ENCODE peak calls at places on chromosomes 12 and 14, in nine cellular contexts. One of them, this sample, is unnamed.
A peak's percentile ranks its signal among the peaks of the same experiment; 100 is the strongest.

GRCh38 chr12:24500466-24501232 is 448.3 kb downstream of the BCAT1 start:
- DNase-seq in fibroblast of mammary gland: peak; percentile 56
- DNase-seq in GM12865: no peak
- DNase-seq in left ventricle myocardium inferior: no peak
- DNase-seq in MCF 10A: peak; percentile 16
- DNase-seq in fibroblast of lung: peak; percentile 54
- DNase-seq in stomach: no peak
- DNase-seq in IMR-90: peak; percentile 50
- DNase-seq in AG04449: no peak
- DNase-seq in this sample: no peak

GRCh38 chr12:111785651-111786050 is 18.9 kb downstream of the ALDH2 start:
- DNase-seq in fibroblast of mammary gland: peak; percentile 73
- DNase-seq in GM12865: no peak
- DNase-seq in left ventricle myocardium inferior: no peak
- DNase-seq in MCF 10A: peak; percentile 48
- DNase-seq in fibroblast of lung: peak; percentile 52
- DNase-seq in stomach: no peak
- DNase-seq in IMR-90: peak; percentile 50
- DNase-seq in AG04449: no peak
- DNase-seq in this sample: no peak

GRCh38 chr12:89984846-89985245 is 276.2 kb upstream of the ATP2B1 start:
- DNase-seq in fibroblast of mammary gland: no peak
- DNase-seq in GM12865: no peak
- DNase-seq in left ventricle myocardium inferior: no peak
- DNase-seq in MCF 10A: no peak
- DNase-seq in fibroblast of lung: no peak
- DNase-seq in stomach: no peak
- DNase-seq in IMR-90: no peak
- DNase-seq in AG04449: no peak
- DNase-seq in this sample: no peak

GRCh38 chr12:4277856-4278581 is 4.5 kb downstream of the CCND2 start:
- DNase-seq in fibroblast of mammary gland: no peak
- DNase-seq in GM12865: no peak
- DNase-seq in left ventricle myocardium inferior: no peak
- DNase-seq in MCF 10A: no peak
- DNase-seq in fibroblast of lung: no peak
- DNase-seq in stomach: no peak
- DNase-seq in IMR-90: no peak
- DNase-seq in AG04449: no peak
- DNase-seq in this sample: no peak

GRCh38 chr14:24965934-24966593 is 83.9 kb downstream of the STXBP6 start:
- DNase-seq in fibroblast of mammary gland: peak; percentile 75
- DNase-seq in GM12865: no peak
- DNase-seq in left ventricle myocardium inferior: peak; percentile 26
- DNase-seq in MCF 10A: no peak
- DNase-seq in fibroblast of lung: peak; percentile 95
- DNase-seq in stomach: peak; percentile 37
- DNase-seq in IMR-90: peak; percentile 90
- DNase-seq in AG04449: peak; percentile 49
- DNase-seq in this sample: no peak

GRCh38 chr12:78540621-78541336 is 323.8 kb upstream of the SYT1 start:
- DNase-seq in fibroblast of mammary gland: peak; percentile 60
- DNase-seq in GM12865: no peak
- DNase-seq in left ventricle myocardium inferior: no peak
- DNase-seq in MCF 10A: no peak
- DNase-seq in fibroblast of lung: no peak
- DNase-seq in stomach: no peak
- DNase-seq in IMR-90: peak; percentile 22
- DNase-seq in AG04449: no peak
- DNase-seq in this sample: no peak

GRCh38 chr14:99517643-99518381 is 36.6 kb downstream of the CCNK start:
- DNase-seq in fibroblast of mammary gland: no peak
- DNase-seq in GM12865: no peak
- DNase-seq in left ventricle myocardium inferior: no peak
- DNase-seq in MCF 10A: no peak
- DNase-seq in fibroblast of lung: no peak
- DNase-seq in stomach: no peak
- DNase-seq in IMR-90: no peak
- DNase-seq in AG04449: no peak
- DNase-seq in this sample: no peak

GRCh38 chr12:93853698-93854478 is 176.7 kb downstream of the CRADD start:
- DNase-seq in fibroblast of mammary gland: no peak
- DNase-seq in GM12865: peak; percentile 50
- DNase-seq in left ventricle myocardium inferior: no peak
- DNase-seq in MCF 10A: no peak
- DNase-seq in fibroblast of lung: no peak
- DNase-seq in stomach: no peak
- DNase-seq in IMR-90: no peak
- DNase-seq in AG04449: no peak
- DNase-seq in this sample: no peak

GRCh38 chr14:58898655-58899316 is 261.0 kb downstream of the DACT1 start:
- DNase-seq in fibroblast of mammary gland: peak; percentile 95
- DNase-seq in GM12865: no peak
- DNase-seq in left ventricle myocardium inferior: no peak
- DNase-seq in MCF 10A: peak; percentile 63
- DNase-seq in fibroblast of lung: peak; percentile 99
- DNase-seq in stomach: no peak
- DNase-seq in IMR-90: peak; percentile 97
- DNase-seq in AG04449: peak; percentile 93
- DNase-seq in this sample: no peak

GRCh38 chr14:61593330-61593729 is 102.0 kb upstream of the HIF1A start:
- DNase-seq in fibroblast of mammary gland: no peak
- DNase-seq in GM12865: no peak
- DNase-seq in left ventricle myocardium inferior: no peak
- DNase-seq in MCF 10A: peak; percentile 13
- DNase-seq in fibroblast of lung: no peak
- DNase-seq in stomach: no peak
- DNase-seq in IMR-90: no peak
- DNase-seq in AG04449: no peak
- DNase-seq in this sample: no peak

GRCh38 chr14:50045039-50045711 is 71.2 kb downstream of the VCPKMT start:
- DNase-seq in fibroblast of mammary gland: peak; percentile 93
- DNase-seq in GM12865: peak; percentile 93
- DNase-seq in left ventricle myocardium inferior: peak; percentile 74
- DNase-seq in MCF 10A: peak; percentile 51
- DNase-seq in fibroblast of lung: peak; percentile 84
- DNase-seq in stomach: peak; percentile 87
- DNase-seq in IMR-90: peak; percentile 88
- DNase-seq in AG04449: no peak
- DNase-seq in this sample: peak; percentile 64

GRCh38 chr14:34911209-34912150 is 36.3 kb upstream of the BAZ1A start:
- DNase-seq in fibroblast of mammary gland: peak; percentile 45
- DNase-seq in GM12865: no peak
- DNase-seq in left ventricle myocardium inferior: no peak
- DNase-seq in MCF 10A: peak; percentile 10
- DNase-seq in fibroblast of lung: peak; percentile 83
- DNase-seq in stomach: no peak
- DNase-seq in IMR-90: peak; percentile 72
- DNase-seq in AG04449: peak; percentile 10
- DNase-seq in this sample: no peak

GRCh38 chr12:4012977-4013968 is 140.1 kb upstream of the PARP11 start:
- DNase-seq in fibroblast of mammary gland: no peak
- DNase-seq in GM12865: no peak
- DNase-seq in left ventricle myocardium inferior: no peak
- DNase-seq in MCF 10A: no peak
- DNase-seq in fibroblast of lung: no peak
- DNase-seq in stomach: no peak
- DNase-seq in IMR-90: no peak
- DNase-seq in AG04449: no peak
- DNase-seq in this sample: no peak

DNA sequence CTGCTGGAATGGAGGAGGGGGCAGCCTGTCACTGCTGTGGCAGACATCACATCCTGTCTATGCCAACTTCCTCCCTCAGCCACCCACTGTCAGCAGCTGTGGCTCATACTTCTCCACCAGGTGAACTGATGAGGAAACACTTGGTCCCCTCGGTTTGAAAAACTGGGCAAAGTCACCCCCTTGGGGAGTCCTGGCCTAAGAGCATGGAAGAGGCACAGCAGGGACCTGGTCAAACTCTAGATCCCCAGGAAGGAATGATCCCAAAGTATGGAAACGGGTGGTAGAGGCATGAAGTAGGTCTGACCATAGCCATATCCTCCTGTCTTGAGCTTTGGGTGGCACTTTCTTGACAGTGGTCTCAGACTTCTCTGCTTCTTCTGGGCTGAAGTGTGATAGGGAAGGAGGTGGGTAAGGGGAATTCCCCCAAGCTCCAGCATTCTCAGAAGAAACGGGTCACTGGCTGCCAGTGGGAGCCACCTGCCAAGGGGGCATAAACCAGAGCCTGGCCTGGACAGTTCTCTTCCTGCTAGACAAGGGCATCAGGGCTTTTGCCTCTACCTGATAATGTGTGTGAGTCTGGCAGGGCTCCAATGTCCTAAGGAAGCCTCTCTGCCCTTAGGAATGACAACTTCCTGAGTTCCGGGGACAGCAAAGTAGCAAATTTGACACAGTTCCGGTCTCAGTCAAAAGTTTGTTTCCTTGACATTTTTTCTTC is 36.0 kb downstream of the FMNL3 start:
- DNase-seq in fibroblast of mammary gland: no peak
- DNase-seq in GM12865: peak; percentile 55
- DNase-seq in left ventricle myocardium inferior: no peak
- DNase-seq in MCF 10A: no peak
- DNase-seq in fibroblast of lung: no peak
- DNase-seq in stomach: peak; percentile 54
- DNase-seq in IMR-90: no peak
- DNase-seq in AG04449: no peak
- DNase-seq in this sample: no peak
- TF ChIP-seq CTCF in fibroblast of mammary gland: no peak
- TF ChIP-seq CTCF in GM12865: no peak
- TF ChIP-seq CTCF in left ventricle myocardium inferior: no peak
- TF ChIP-seq CTCF in MCF 10A: no peak
- TF ChIP-seq CTCF in fibroblast of lung: no peak
- TF ChIP-seq CTCF in stomach: no peak
- TF ChIP-seq CTCF in IMR-90: no peak
- TF ChIP-seq CTCF in AG04449: no peak
- TF ChIP-seq CTCF in this sample: no peak

DNA sequence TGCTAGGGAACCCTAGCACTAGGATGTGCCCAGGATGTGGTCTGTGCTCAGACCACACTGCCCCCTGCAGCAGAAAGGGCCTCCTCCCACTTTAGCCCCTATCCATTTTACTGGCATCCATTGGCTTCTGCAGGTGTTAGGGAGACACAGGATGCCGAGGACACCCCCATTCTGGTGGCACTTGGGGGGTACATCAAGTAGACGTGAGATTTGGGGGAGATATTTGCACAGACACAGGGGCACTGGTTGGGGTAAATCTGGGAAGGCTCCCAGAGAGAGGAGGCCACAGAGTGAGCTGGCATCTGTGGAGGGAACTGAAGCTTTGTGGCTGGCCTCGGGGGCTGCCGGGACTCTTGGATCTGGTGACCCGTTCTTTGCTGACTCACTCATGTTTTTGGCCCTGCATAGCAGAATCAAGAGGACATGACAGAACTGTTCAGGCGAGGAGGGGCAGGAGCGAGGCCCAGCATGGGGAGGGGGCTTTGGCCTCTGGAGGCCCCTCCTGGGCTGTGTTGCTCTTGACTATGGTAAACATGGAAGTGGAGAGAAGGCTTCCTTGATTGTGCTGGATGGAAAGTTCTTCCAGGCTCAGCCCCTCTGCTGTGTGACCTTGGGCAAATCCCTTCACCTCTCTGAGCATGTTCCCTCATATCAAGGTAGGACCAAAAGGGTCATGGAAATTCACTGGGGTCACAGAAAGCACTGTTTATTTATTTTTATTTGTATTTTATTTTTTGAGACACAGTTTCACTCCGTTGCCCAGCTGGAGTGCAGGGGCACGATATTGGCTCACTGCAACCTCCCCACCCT is 1.8 kb downstream of the PLBD2 start:
- DNase-seq in fibroblast of mammary gland: peak; percentile 43
- DNase-seq in GM12865: no peak
- DNase-seq in left ventricle myocardium inferior: peak; percentile 23
- DNase-seq in MCF 10A: no peak
- DNase-seq in fibroblast of lung: peak; percentile 22
- DNase-seq in stomach: no peak
- DNase-seq in IMR-90: no peak
- DNase-seq in AG04449: no peak
- DNase-seq in this sample: no peak
- TF ChIP-seq CTCF in fibroblast of mammary gland: peak; percentile 14
- TF ChIP-seq CTCF in GM12865: no peak
- TF ChIP-seq CTCF in left ventricle myocardium inferior: no peak
- TF ChIP-seq CTCF in MCF 10A: no peak
- TF ChIP-seq CTCF in fibroblast of lung: peak; percentile 16
- TF ChIP-seq CTCF in stomach: no peak
- TF ChIP-seq CTCF in IMR-90: peak; percentile 21
- TF ChIP-seq CTCF in AG04449: peak; percentile 16
- TF ChIP-seq CTCF in this sample: peak; percentile 4

GRCh38 chr14:71498151-71498734 is 434.0 kb upstream of the RGS6 start:
- DNase-seq in fibroblast of mammary gland: peak; percentile 40
- DNase-seq in GM12865: peak; percentile 38
- DNase-seq in left ventricle myocardium inferior: no peak
- DNase-seq in MCF 10A: no peak
- DNase-seq in fibroblast of lung: peak; percentile 76
- DNase-seq in stomach: no peak
- DNase-seq in IMR-90: peak; percentile 78
- DNase-seq in AG04449: peak; percentile 37
- DNase-seq in this sample: no peak

GRCh38 chr14:71492346-71492745 is 439.9 kb upstream of the RGS6 start:
- DNase-seq in fibroblast of mammary gland: no peak
- DNase-seq in GM12865: no peak
- DNase-seq in left ventricle myocardium inferior: no peak
- DNase-seq in MCF 10A: no peak
- DNase-seq in fibroblast of lung: no peak
- DNase-seq in stomach: no peak
- DNase-seq in IMR-90: peak; percentile 84
- DNase-seq in AG04449: no peak
- DNase-seq in this sample: no peak

GRCh38 chr14:71491925-71492324 is 440.3 kb upstream of the RGS6 start:
- DNase-seq in fibroblast of mammary gland: no peak
- DNase-seq in GM12865: no peak
- DNase-seq in left ventricle myocardium inferior: no peak
- DNase-seq in MCF 10A: no peak
- DNase-seq in fibroblast of lung: peak; percentile 24
- DNase-seq in stomach: no peak
- DNase-seq in IMR-90: peak; percentile 41
- DNase-seq in AG04449: no peak
- DNase-seq in this sample: no peak

GRCh38 chr14:71499018-71499417 is 433.2 kb upstream of the RGS6 start:
- DNase-seq in fibroblast of mammary gland: no peak
- DNase-seq in GM12865: no peak
- DNase-seq in left ventricle myocardium inferior: no peak
- DNase-seq in MCF 10A: no peak
- DNase-seq in fibroblast of lung: no peak
- DNase-seq in stomach: no peak
- DNase-seq in IMR-90: no peak
- DNase-seq in AG04449: no peak
- DNase-seq in this sample: no peak

GRCh38 chr14:71497645-71498086 is 434.6 kb upstream of the RGS6 start:
- DNase-seq in fibroblast of mammary gland: peak; percentile 74
- DNase-seq in GM12865: peak; percentile 95
- DNase-seq in left ventricle myocardium inferior: no peak
- DNase-seq in MCF 10A: peak; percentile 39
- DNase-seq in fibroblast of lung: peak; percentile 87
- DNase-seq in stomach: no peak
- DNase-seq in IMR-90: peak; percentile 82
- DNase-seq in AG04449: no peak
- DNase-seq in this sample: peak; percentile 43
- TF ChIP-seq CTCF in fibroblast of mammary gland: no peak
- TF ChIP-seq CTCF in GM12865: no peak
- TF ChIP-seq CTCF in left ventricle myocardium inferior: no peak
- TF ChIP-seq CTCF in MCF 10A: no peak
- TF ChIP-seq CTCF in fibroblast of lung: no peak
- TF ChIP-seq CTCF in stomach: no peak
- TF ChIP-seq CTCF in IMR-90: no peak
- TF ChIP-seq CTCF in AG04449: no peak
- TF ChIP-seq CTCF in this sample: no peak

GRCh38 chr14:77616454-77617229 is at the start of gene SPTLC2:
- DNase-seq in fibroblast of mammary gland: peak; percentile 98
- DNase-seq in GM12865: peak; percentile 99
- DNase-seq in left ventricle myocardium inferior: peak; percentile 98
- DNase-seq in MCF 10A: peak; percentile 99
- DNase-seq in fibroblast of lung: peak; percentile 100
- DNase-seq in stomach: peak; percentile 99
- DNase-seq in IMR-90: peak; percentile 99
- DNase-seq in AG04449: peak; percentile 98
- DNase-seq in this sample: peak; percentile 98
- TF ChIP-seq CTCF in fibroblast of mammary gland: no peak
- TF ChIP-seq CTCF in GM12865: peak; percentile 12
- TF ChIP-seq CTCF in left ventricle myocardium inferior: peak; percentile 4
- TF ChIP-seq CTCF in MCF 10A: no peak
- TF ChIP-seq CTCF in fibroblast of lung: no peak
- TF ChIP-seq CTCF in stomach: no peak
- TF ChIP-seq CTCF in IMR-90: peak; percentile 15
- TF ChIP-seq CTCF in AG04449: no peak
- TF ChIP-seq CTCF in this sample: no peak